ENCODE peak calls at places on chromosomes 16 and 17, in seven cellular contexts. W, D, P, F, L, K and A are unnamed samples.

GRCh38 chr17:33433581-33433980 is 140.5 kb upstream of the ASIC2 start:
- DNase-seq in W (no peak), D (no peak), P (no peak), F (no peak), L (no peak), K (no peak), A (no peak)

GRCh38 chr17:55609737-55610201 is 98.5 kb upstream of the SMIM36 start:
- DNase-seq in W (peak), D (no peak), P (no peak), F (no peak), L (no peak), K (no peak), A (peak)

GRCh38 chr17:42249681-42250446 is 26.3 kb downstream of the STAT5B start:
- DNase-seq in W (peak), D (no peak), P (no peak), F (no peak), L (no peak), K (no peak), A (no peak)

GRCh38 chr16:49547448-49547847 is 173.8 kb downstream of the C16orf78 start:
- DNase-seq in W (no peak), D (no peak), P (no peak), F (no peak), L (no peak), K (no peak), A (no peak)

GRCh38 chr17:66304304-66305174 is 2.1 kb downstream of the PRKCA start:
- DNase-seq in W (peak), D (no peak), P (no peak), F (no peak), L (peak), K (no peak), A (peak)

GRCh38 chr17:2416010-2416734 is 15.3 kb upstream of the MNT start:
- DNase-seq in W (peak), D (peak), P (peak), F (peak), L (peak), K (peak), A (peak)

GRCh38 chr17:59754547-59754946 is 47.1 kb downstream of the VMP1 start:
- DNase-seq in W (no peak), D (no peak), P (no peak), F (no peak), L (peak), K (no peak), A (peak)

GRCh38 chr17:41965694-41966375 is 760 bp upstream of the CNP start:
- DNase-seq in W (peak), D (peak), P (peak), F (peak), L (peak), K (no peak), A (peak)

GRCh38 chr17:39212841-39213480 is 12.8 kb downstream of the STAC2 start:
- DNase-seq in W (no peak), D (peak), P (no peak), F (peak), L (no peak), K (no peak), A (no peak)

GRCh38 chr17:73283841-73284282 is 22.2 kb upstream of the CPSF4L start:
- DNase-seq in W (no peak), D (no peak), P (no peak), F (peak), L (no peak), K (no peak), A (no peak)

GRCh38 chr17:9002610-9003354 is 18.5 kb upstream of the NTN1 start:
- DNase-seq in W (no peak), D (no peak), P (peak), F (peak), L (peak), K (no peak), A (peak)

GRCh38 chr17:37570527-37571093 is 38.6 kb downstream of the SYNRG start:
- DNase-seq in W (peak), D (peak), P (peak), F (no peak), L (peak), K (peak), A (peak)

GRCh38 chr16:25038239-25038954 is 23.2 kb upstream of the ARHGAP17 start:
- DNase-seq in W (no peak), D (no peak), P (no peak), F (no peak), L (no peak), K (no peak), A (no peak)

GRCh38 chr17:73514146-73514863 is 129.9 kb downstream of the SDK2 start:
- DNase-seq in W (no peak), D (no peak), P (no peak), F (no peak), L (no peak), K (no peak), A (no peak)

GRCh38 chr16:65116818-65117430 is 4.9 kb downstream of the CDH11 start:
- DNase-seq in W (no peak), D (no peak), P (no peak), F (no peak), L (no peak), K (no peak), A (peak)

GRCh38 chr16:58020628-58021521 is 4.7 kb upstream of the MMP15 start:
- DNase-seq in W (peak), D (peak), P (peak), F (no peak), L (peak), K (peak), A (no peak)

GRCh38 chr17:76872221-76872873 is 4.1 kb downstream of the MGAT5B start:
- DNase-seq in W (no peak), D (no peak), P (no peak), F (no peak), L (peak), K (no peak), A (peak)

GRCh38 chr16:10609410-10609774 is 29.0 kb upstream of the EMP2 start:
- DNase-seq in W (no peak), D (no peak), P (no peak), F (no peak), L (no peak), K (peak), A (peak)

GRCh38 chr17:7854851-7855642 is at the start of gene TMEM88:
- DNase-seq in W (no peak), D (peak), P (peak), F (no peak), L (no peak), K (peak), A (no peak)

GRCh38 chr17:19023209-19023999 is 18.8 kb upstream of the FAM83G start:
- DNase-seq in W (no peak), D (peak), P (no peak), F (no peak), L (no peak), K (peak), A (no peak)

GRCh38 chr17:29469251-29469650 is 79.1 kb downstream of the TAOK1 start:
- DNase-seq in W (no peak), D (no peak), P (no peak), F (no peak), L (no peak), K (no peak), A (no peak)

GRCh38 chr17:78372811-78373210 is 5.6 kb upstream of the PGS1 start:
- DNase-seq in W (no peak), D (no peak), P (no peak), F (no peak), L (no peak), K (no peak), A (no peak)

GRCh38 chr17:81148986-81149533 is 16.2 kb upstream of the PVALEF start:
- DNase-seq in W (no peak), D (no peak), P (no peak), F (no peak), L (no peak), K (peak), A (no peak)

GRCh38 chr17:55770220-55770870 is 19.5 kb downstream of the PCTP start:
- DNase-seq in W (peak), D (no peak), P (no peak), F (no peak), L (peak), K (no peak), A (peak)

GRCh38 chr16:57735755-57736418 is at the start of gene KATNB1:
- DNase-seq in W (no peak), D (no peak), P (peak), F (no peak), L (no peak), K (no peak), A (peak)

GRCh38 chr17:74211141-74211928 is 2.0 kb upstream of the TTYH2 start:
- DNase-seq in W (no peak), D (no peak), P (no peak), F (no peak), L (no peak), K (no peak), A (peak)

GRCh38 chr17:5585814-5586558 is 1.7 kb upstream of the NLRP1 start:
- DNase-seq in W (no peak), D (no peak), P (no peak), F (no peak), L (no peak), K (no peak), A (peak)

GRCh38 chr17:44830359-44831269 is 527 bp upstream of the GJC1 start:
- DNase-seq in W (no peak), D (peak), P (no peak), F (peak), L (peak), K (no peak), A (no peak)

GRCh38 chr17:29699283-29699682 is 76.6 kb upstream of the CORO6 start:
- DNase-seq in W (no peak), D (no peak), P (no peak), F (no peak), L (no peak), K (no peak), A (no peak)

GRCh38 chr16:31078597-31079341 is 4.5 kb downstream of the ZNF646 start:
- DNase-seq in W (no peak), D (no peak), P (no peak), F (no peak), L (no peak), K (no peak), A (no peak)
- H3K27ac ChIP-seq in W (no peak), D (no peak), P (no peak), F (no peak), L (no peak), K (no peak), A (no peak)

GRCh38 chr16:8903004-8903403 is 20.9 kb downstream of the LITAFD start:
- DNase-seq in W (no peak), D (no peak), P (no peak), F (no peak), L (no peak), K (no peak), A (no peak)

GRCh38 chr16:8900343-8900742 is 18.2 kb downstream of the LITAFD start:
- DNase-seq in W (no peak), D (no peak), P (no peak), F (no peak), L (no peak), K (no peak), A (no peak)

GRCh38 chr16:8898660-8899318 is 16.6 kb downstream of the LITAFD start:
- DNase-seq in W (no peak), D (no peak), P (no peak), F (no peak), L (no peak), K (no peak), A (no peak)

GRCh38 chr16:8899709-8900317 is 17.7 kb downstream of the LITAFD start:
- DNase-seq in W (no peak), D (no peak), P (no peak), F (no peak), L (no peak), K (no peak), A (no peak)

GRCh38 chr16:8901318-8901861 is 19.2 kb downstream of the LITAFD start:
- DNase-seq in W (no peak), D (no peak), P (no peak), F (no peak), L (no peak), K (no peak), A (no peak)
- H3K27ac ChIP-seq in W (no peak), D (no peak), P (no peak), F (no peak), L (no peak), K (no peak), A (no peak)

GRCh38 chr17:49887744-49888360 is 40.0 kb upstream of the TAC4 start:
- DNase-seq in W (no peak), D (no peak), P (no peak), F (no peak), L (no peak), K (no peak), A (no peak)

GRCh38 chr17:49887086-49887743 is 39.3 kb upstream of the TAC4 start:
- DNase-seq in W (no peak), D (peak), P (no peak), F (no peak), L (no peak), K (no peak), A (no peak)

GRCh38 chr17:49890852-49891251 is 43.0 kb upstream of the TAC4 start:
- DNase-seq in W (no peak), D (no peak), P (no peak), F (no peak), L (no peak), K (no peak), A (no peak)

GRCh38 chr17:49890077-49890821 is 42.4 kb upstream of the TAC4 start:
- DNase-seq in W (no peak), D (no peak), P (peak), F (no peak), L (no peak), K (peak), A (no peak)

GRCh38 chr17:49889500-49889899 is 41.6 kb upstream of the TAC4 start:
- DNase-seq in W (no peak), D (no peak), P (no peak), F (no peak), L (no peak), K (no peak), A (no peak)
- H3K27ac ChIP-seq in W (no peak), D (no peak), P (no peak), F (no peak), L (no peak), K (no peak), A (no peak)

GRCh38 chr16:19708498-19709205 is 9.4 kb downstream of the KNOP1 start:
- DNase-seq in W (no peak), D (no peak), P (no peak), F (peak), L (no peak), K (no peak), A (no peak)
- H3K27ac ChIP-seq in W (no peak), D (no peak), P (peak), F (no peak), L (no peak), K (no peak), A (no peak)

DNA sequence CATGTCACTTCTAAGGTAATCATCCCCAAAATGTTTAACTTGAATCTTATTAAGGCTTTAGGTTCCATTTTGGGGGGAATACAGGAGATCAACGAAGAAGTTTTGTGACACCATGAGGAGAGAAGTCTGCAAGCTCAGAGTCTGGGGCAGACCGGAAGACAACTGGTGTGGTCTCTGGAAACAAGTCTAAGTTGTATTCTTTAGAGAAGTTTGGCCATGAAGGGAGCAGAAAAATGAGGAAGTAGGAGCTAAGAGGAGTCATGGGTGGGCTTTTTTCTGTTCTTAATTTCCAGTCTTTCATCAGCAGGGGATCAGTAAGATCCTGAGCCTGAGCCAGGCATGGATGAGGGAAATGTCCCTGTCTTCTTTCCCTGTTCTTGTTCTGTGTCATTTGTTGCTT is 35.8 kb upstream of the NF1 start:
- DNase-seq in W (no peak), D (no peak), P (no peak), F (no peak), L (no peak), K (no peak), A (no peak)
- H3K27ac ChIP-seq in W (no peak), D (no peak), P (no peak), F (no peak), L (no peak), K (no peak), A (no peak)

GRCh38 chr17:17353625-17354484 is 50.7 kb downstream of the NT5M start:
- DNase-seq in W (no peak), D (peak), P (no peak), F (peak), L (no peak), K (no peak), A (no peak)

GRCh38 chr17:17356149-17356930 is 53.2 kb downstream of the NT5M start:
- DNase-seq in W (peak), D (peak), P (peak), F (peak), L (peak), K (peak), A (peak)

GRCh38 chr17:17356931-17357270 is 53.7 kb downstream of the NT5M start:
- DNase-seq in W (no peak), D (peak), P (no peak), F (no peak), L (no peak), K (no peak), A (no peak)

GRCh38 chr17:17354560-17355357 is 51.6 kb downstream of the NT5M start:
- DNase-seq in W (peak), D (peak), P (peak), F (peak), L (peak), K (peak), A (peak)

GRCh38 chr17:17355426-17355825 is 52.3 kb downstream of the NT5M start:
- DNase-seq in W (no peak), D (peak), P (no peak), F (peak), L (no peak), K (no peak), A (no peak)
- H3K27ac ChIP-seq in W (no peak), D (no peak), P (no peak), F (no peak), L (peak), K (no peak), A (no peak)

DNA sequence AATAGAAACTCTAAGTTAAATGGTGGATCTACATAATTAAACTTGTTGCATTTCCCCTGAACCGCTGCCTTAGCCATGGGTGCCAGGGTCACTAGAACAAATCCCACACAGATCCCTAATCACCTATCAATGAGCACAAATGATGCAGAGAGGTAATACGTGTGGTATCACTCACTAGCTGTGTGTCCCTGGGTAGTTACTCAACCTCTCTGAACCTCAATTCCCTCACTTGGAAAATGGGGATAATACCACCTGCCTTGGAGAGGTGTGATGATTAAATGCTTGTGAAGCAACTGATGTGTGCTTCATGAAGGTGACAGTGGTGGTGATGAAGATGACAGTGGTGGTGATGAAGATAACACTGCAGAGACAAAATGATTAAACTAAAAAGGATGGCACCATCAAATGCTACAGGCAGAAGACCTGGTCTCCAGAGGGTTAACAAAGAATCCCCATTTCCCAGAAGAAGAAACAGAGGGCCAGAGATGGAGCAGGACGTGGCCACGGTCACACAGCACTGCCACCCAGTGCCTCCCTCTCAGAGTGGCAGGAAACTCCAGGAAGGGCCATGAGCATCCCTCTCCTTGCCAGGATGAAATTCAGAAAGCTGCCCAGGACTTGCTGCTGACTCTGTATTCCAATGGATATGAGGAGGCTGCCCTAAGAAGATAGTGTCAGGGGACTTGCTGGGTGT is 17.9 kb upstream of the FOXF1 start:
- DNase-seq in W (no peak), D (no peak), P (no peak), F (no peak), L (no peak), K (no peak), A (no peak)
- H3K27ac ChIP-seq in W (peak), D (no peak), P (no peak), F (no peak), L (no peak), K (no peak), A (no peak)

GRCh38 chr17:64009571-64010402 is 10.6 kb downstream of the ICAM2 start:
- DNase-seq in W (no peak), D (no peak), P (no peak), F (no peak), L (no peak), K (no peak), A (no peak)

GRCh38 chr17:64006361-64007088 is 8.4 kb downstream of the PRR29 start:
- DNase-seq in W (peak), D (no peak), P (peak), F (peak), L (no peak), K (peak), A (no peak)

GRCh38 chr17:64008346-64008745 is 10.2 kb downstream of the PRR29 start:
- DNase-seq in W (no peak), D (no peak), P (no peak), F (no peak), L (no peak), K (no peak), A (no peak)

GRCh38 chr17:64008830-64009229 is 10.7 kb downstream of the PRR29 start:
- DNase-seq in W (no peak), D (peak), P (no peak), F (no peak), L (no peak), K (no peak), A (no peak)

GRCh38 chr17:64007838-64008282 is 9.7 kb downstream of the PRR29 start:
- DNase-seq in W (peak), D (peak), P (no peak), F (peak), L (no peak), K (no peak), A (no peak)
- H3K27ac ChIP-seq in W (peak), D (peak), P (peak), F (no peak), L (peak), K (peak), A (no peak)

GRCh38 chr17:14201087-14201486 is 35.6 kb downstream of the CDRT15 start:
- DNase-seq in W (peak), D (no peak), P (no peak), F (no peak), L (no peak), K (no peak), A (peak)

GRCh38 chr17:14202388-14203166 is 34.1 kb downstream of the CDRT15 start:
- DNase-seq in W (no peak), D (no peak), P (no peak), F (no peak), L (no peak), K (no peak), A (no peak)

GRCh38 chr17:14200354-14200753 is 36.3 kb downstream of the CDRT15 start:
- DNase-seq in W (no peak), D (no peak), P (no peak), F (no peak), L (no peak), K (no peak), A (no peak)

GRCh38 chr17:14203392-14203791 is 33.3 kb downstream of the CDRT15 start:
- DNase-seq in W (no peak), D (no peak), P (no peak), F (no peak), L (no peak), K (no peak), A (no peak)

DNA sequence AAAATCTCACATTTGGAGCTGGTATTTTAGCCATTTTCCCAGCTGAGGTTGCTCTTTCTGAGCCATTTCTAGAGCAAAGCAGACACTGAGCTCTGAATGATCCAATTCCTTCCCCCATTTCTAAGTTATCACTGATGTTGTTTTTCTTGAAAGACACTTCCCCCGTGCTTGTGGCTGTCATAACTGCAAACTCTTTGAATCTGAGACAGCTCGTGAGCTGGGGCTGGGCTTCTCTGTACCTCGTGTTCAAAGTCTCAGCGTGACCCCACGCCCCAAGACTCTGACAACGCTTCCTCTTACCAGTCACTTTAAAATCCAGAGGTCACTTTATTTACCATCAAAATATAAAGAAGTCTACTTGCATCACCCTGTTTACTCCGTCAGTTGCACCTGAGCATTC is 35.1 kb downstream of the CDRT15 start:
- DNase-seq in W (peak), D (no peak), P (no peak), F (no peak), L (no peak), K (no peak), A (no peak)
- H3K27ac ChIP-seq in W (peak), D (peak), P (peak), F (no peak), L (no peak), K (no peak), A (no peak)